ENCODE peak calls at places on chromosomes 1 and 21, in four cellular contexts. N is Peyer's patch; F is stimulated activated CD4-positive, alpha-beta T cell treated with anti-CD3 and anti-CD28 coated beads, Interleukin-4, amount 100 ng/mL, for 4 hours; H is NAMALWA. M is an unnamed sample.

GRCh38 chr1:106564192-106564591 is 492.3 kb upstream of the PRMT6 start:
- DNase-seq in N (no peak), F (no peak), H (no peak), M (no peak)

GRCh38 chr1:90480271-90480835 is 236.7 kb downstream of the BARHL2 start:
- DNase-seq in N (no peak), F (no peak), H (no peak), M (no peak)

GRCh38 chr1:2459757-2460156 is 16.3 kb upstream of the PLCH2 start:
- DNase-seq in N (no peak), F (no peak), H (no peak), M (no peak)

GRCh38 chr1:198656500-198656932 is 17.7 kb downstream of the PTPRC start:
- DNase-seq in N (peak; percentile 92), F (peak; percentile 86), H (peak; percentile 77), M (no peak)

GRCh38 chr1:156772728-156773497 is 5.6 kb downstream of the PRCC start:
- DNase-seq in N (no peak), F (no peak), H (no peak), M (no peak)

GRCh38 chr1:56357931-56358783 is 221.2 kb downstream of the PLPP3 start:
- DNase-seq in N (no peak), F (no peak), H (no peak), M (no peak)

GRCh38 chr1:162074548-162074947 is 5.1 kb downstream of the NOS1AP start:
- DNase-seq in N (no peak), F (no peak), H (no peak), M (no peak)

GRCh38 chr1:214331827-214332423 is 51.0 kb downstream of the SMYD2 start:
- DNase-seq in N (peak; percentile 71), F (peak; percentile 22), H (peak; percentile 70), M (peak; percentile 22)

GRCh38 chr21:41622831-41623548 is 115.0 kb upstream of the TMPRSS2 start:
- DNase-seq in N (no peak), F (peak; percentile 4), H (no peak), M (no peak)

GRCh38 chr1:27605796-27606707 is 2.1 kb upstream of the AHDC1 start:
- DNase-seq in N (peak; percentile 76), F (peak; percentile 60), H (peak; percentile 86), M (peak; percentile 45)

GRCh38 chr1:201739492-201740085 is 89.4 kb upstream of the IPO9 start:
- DNase-seq in N (peak; percentile 88), F (peak; percentile 46), H (peak; percentile 65), M (peak; percentile 47)

GRCh38 chr1:48864913-48865312 is 88.2 kb upstream of the BEND5 start:
- DNase-seq in N (no peak), F (no peak), H (no peak), M (no peak)

GRCh38 chr1:110495926-110496600 is 22.9 kb downstream of the KCNA10 start:
- DNase-seq in N (peak; percentile 93), F (peak; percentile 56), H (peak; percentile 86), M (peak; percentile 50)

GRCh38 chr1:222583079-222583478 is 6.7 kb downstream of the TAF1A start:
- DNase-seq in N (peak; percentile 51), F (no peak), H (peak; percentile 73), M (no peak)

GRCh38 chr1:92515796-92516201 is 29.1 kb upstream of the GFI1 start:
- DNase-seq in N (no peak), F (no peak), H (no peak), M (no peak)

GRCh38 chr1:220956861-220957605 is 77.8 kb downstream of the HLX start:
- DNase-seq in N (no peak), F (no peak), H (no peak), M (no peak)

GRCh38 chr21:45923146-45923545 is 58.4 kb upstream of the COL6A1 start:
- DNase-seq in N (peak; percentile 62), F (peak; percentile 53), H (peak; percentile 17), M (no peak)

GRCh38 chr1:168467452-168467851 is 76.3 kb downstream of the XCL2 start:
- DNase-seq in N (no peak), F (no peak), H (no peak), M (no peak)

GRCh38 chr1:47755368-47755990 is 241.7 kb downstream of the TRABD2B start:
- DNase-seq in N (peak; percentile 83), F (peak; percentile 16), H (peak; percentile 66), M (peak; percentile 29)

GRCh38 chr1:237932806-237933205 is 42.1 kb upstream of the ZP4 start:
- DNase-seq in N (no peak), F (no peak), H (no peak), M (no peak)

GRCh38 chr1:230145505-230145899 is 78.5 kb downstream of the GALNT2 start:
- DNase-seq in N (no peak), F (no peak), H (peak; percentile 81), M (no peak)

GRCh38 chr1:217029311-217030157 is 306.3 kb upstream of the ESRRG start:
- DNase-seq in N (peak; percentile 62), F (no peak), H (no peak), M (no peak)

GRCh38 chr1:200893411-200893901 is 1.2 kb upstream of the INAVA start:
- DNase-seq in N (no peak), F (no peak), H (no peak), M (no peak)

GRCh38 chr1:85328713-85329376 is 52.4 kb upstream of the BCL10 start:
- DNase-seq in N (no peak), F (no peak), H (no peak), M (no peak)

GRCh38 chr21:37631319-37632117 is 264.9 kb downstream of the DYRK1A start:
- DNase-seq in N (no peak), F (no peak), H (no peak), M (no peak)

GRCh38 chr1:145828368-145829016 is 4.5 kb downstream of the POLR3C start:
- DNase-seq in N (no peak), F (no peak), H (no peak), M (no peak)

GRCh38 chr1:24735156-24735618 is 10.1 kb upstream of the CLIC4 start:
- DNase-seq in N (no peak), F (no peak), H (no peak), M (no peak)

GRCh38 chr1:85894651-85895050 is 186.4 kb upstream of the ZNHIT6 start:
- DNase-seq in N (no peak), F (no peak), H (peak; percentile 70), M (no peak)

GRCh38 chr1:244077473-244078220 is 26.6 kb downstream of the ZBTB18 start:
- DNase-seq in N (no peak), F (no peak), H (no peak), M (peak; percentile 31)